ENCODE peak calls at places on chromosome 11, in five cellular contexts. One of them, this sample, is unnamed. For H3K27me3, the result is how much of the 10 kb centered on the place peaks cover.

GRCh38 chr11:13962562-13963168 is at the start of gene SPON1:
- DNase-seq in left ventricle myocardium inferior: peak
- DNase-seq in pancreas: peak
- DNase-seq in cardiac muscle cell: peak
- DNase-seq in ascending aorta: no peak
- DNase-seq in this sample: no peak

GRCh38 chr11:6233984-6234313 is 487 bp downstream of the FHIP1B start:
- DNase-seq in left ventricle myocardium inferior: no peak
- DNase-seq in pancreas: no peak
- DNase-seq in cardiac muscle cell: no peak
- DNase-seq in ascending aorta: no peak
- DNase-seq in this sample: no peak

GRCh38 chr11:65776710-65777141 is 4.0 kb downstream of the AP5B1 start:
- DNase-seq in left ventricle myocardium inferior: no peak
- DNase-seq in pancreas: peak
- DNase-seq in cardiac muscle cell: no peak
- DNase-seq in ascending aorta: no peak
- DNase-seq in this sample: no peak

GRCh38 chr11:97860237-97860636 is 1160.5 kb upstream of the CNTN5 start:
- DNase-seq in left ventricle myocardium inferior: no peak
- DNase-seq in pancreas: no peak
- DNase-seq in cardiac muscle cell: peak
- DNase-seq in ascending aorta: no peak
- DNase-seq in this sample: no peak

GRCh38 chr11:116984186-116984585 is 114.0 kb downstream of the SIK3 start:
- DNase-seq in left ventricle myocardium inferior: no peak
- DNase-seq in pancreas: no peak
- DNase-seq in cardiac muscle cell: peak
- DNase-seq in ascending aorta: no peak
- DNase-seq in this sample: no peak

GRCh38 chr11:9951714-9952275 is 287.9 kb downstream of the SWAP70 start:
- DNase-seq in left ventricle myocardium inferior: no peak
- DNase-seq in pancreas: no peak
- DNase-seq in cardiac muscle cell: peak
- DNase-seq in ascending aorta: no peak
- DNase-seq in this sample: no peak

GRCh38 chr11:1152316-1153104 is 5.2 kb upstream of the MUC5AC start:
- DNase-seq in left ventricle myocardium inferior: no peak
- DNase-seq in pancreas: peak
- DNase-seq in cardiac muscle cell: peak
- DNase-seq in ascending aorta: no peak
- DNase-seq in this sample: no peak

GRCh38 chr11:102306817-102307814 is 10.2 kb upstream of the BIRC3 start:
- DNase-seq in left ventricle myocardium inferior: no peak
- DNase-seq in pancreas: no peak
- DNase-seq in cardiac muscle cell: no peak
- DNase-seq in ascending aorta: no peak
- DNase-seq in this sample: no peak

GRCh38 chr11:107359701-107360100 is 97.9 kb downstream of the CWF19L2 start:
- DNase-seq in left ventricle myocardium inferior: no peak
- DNase-seq in pancreas: no peak
- DNase-seq in cardiac muscle cell: no peak
- DNase-seq in ascending aorta: no peak
- DNase-seq in this sample: no peak

GRCh38 chr11:76030973-76031590 is 175.2 kb downstream of the WNT11 start:
- DNase-seq in left ventricle myocardium inferior: no peak
- DNase-seq in pancreas: no peak
- DNase-seq in cardiac muscle cell: peak
- DNase-seq in ascending aorta: no peak
- DNase-seq in this sample: peak

GRCh38 chr11:35717043-35717442 is 54.5 kb downstream of the TRIM44 start:
- DNase-seq in left ventricle myocardium inferior: no peak
- DNase-seq in pancreas: no peak
- DNase-seq in cardiac muscle cell: no peak
- DNase-seq in ascending aorta: no peak
- DNase-seq in this sample: peak
- TF ChIP-seq CTCF in left ventricle myocardium inferior: no peak
- TF ChIP-seq CTCF in pancreas: no peak
- TF ChIP-seq CTCF in cardiac muscle cell: peak
- TF ChIP-seq CTCF in ascending aorta: no peak
- TF ChIP-seq CTCF in this sample: peak

GRCh38 chr11:48169259-48169658 is 47.4 kb upstream of the OR4B1 start:
- DNase-seq in left ventricle myocardium inferior: no peak
- DNase-seq in pancreas: no peak
- DNase-seq in cardiac muscle cell: no peak
- DNase-seq in ascending aorta: no peak
- DNase-seq in this sample: no peak

GRCh38 chr11:48170840-48171233 is 45.8 kb upstream of the OR4B1 start:
- DNase-seq in left ventricle myocardium inferior: no peak
- DNase-seq in pancreas: no peak
- DNase-seq in cardiac muscle cell: peak
- DNase-seq in ascending aorta: no peak
- DNase-seq in this sample: no peak

GRCh38 chr11:48168815-48169214 is 47.8 kb upstream of the OR4B1 start:
- DNase-seq in left ventricle myocardium inferior: no peak
- DNase-seq in pancreas: no peak
- DNase-seq in cardiac muscle cell: no peak
- DNase-seq in ascending aorta: no peak
- DNase-seq in this sample: no peak

GRCh38 chr11:48169706-48170105 is 46.9 kb upstream of the OR4B1 start:
- DNase-seq in left ventricle myocardium inferior: peak
- DNase-seq in pancreas: no peak
- DNase-seq in cardiac muscle cell: peak
- DNase-seq in ascending aorta: no peak
- DNase-seq in this sample: no peak

GRCh38 chr11:48170176-48170839 is 46.3 kb upstream of the OR4B1 start:
- DNase-seq in left ventricle myocardium inferior: peak
- DNase-seq in pancreas: no peak
- DNase-seq in cardiac muscle cell: peak
- DNase-seq in ascending aorta: no peak
- DNase-seq in this sample: no peak
- H3K27me3 ChIP-seq in left ventricle myocardium inferior: under half
- H3K27me3 ChIP-seq in pancreas: under half
- H3K27me3 ChIP-seq in cardiac muscle cell: under half
- H3K27me3 ChIP-seq in ascending aorta: under half
- H3K27me3 ChIP-seq in this sample: under half

DNA sequence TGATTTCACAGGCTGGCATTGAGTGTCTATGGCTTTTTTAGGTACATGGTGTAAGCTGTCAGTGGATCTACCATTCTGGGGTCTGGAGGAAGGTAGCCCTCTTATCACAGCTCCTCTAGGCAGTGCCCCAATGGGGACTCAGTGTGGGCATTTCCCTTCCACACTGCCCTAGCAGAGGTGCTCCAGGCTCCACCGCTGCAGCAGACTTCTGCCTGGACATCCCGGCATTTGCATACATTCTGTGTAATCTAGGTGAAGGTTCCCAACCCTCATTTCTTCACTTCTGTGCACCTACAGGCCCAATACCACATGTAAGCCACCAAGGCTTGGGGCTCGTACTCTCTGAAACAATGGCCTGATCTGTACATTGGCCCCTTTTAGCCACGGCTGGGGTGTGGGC is 78.3 kb downstream of the RNF169 start:
- DNase-seq in left ventricle myocardium inferior: no peak
- DNase-seq in pancreas: no peak
- DNase-seq in cardiac muscle cell: no peak
- DNase-seq in ascending aorta: no peak
- DNase-seq in this sample: no peak
- H3K4me3 ChIP-seq in left ventricle myocardium inferior: no peak
- H3K4me3 ChIP-seq in pancreas: no peak
- H3K4me3 ChIP-seq in cardiac muscle cell: no peak
- H3K4me3 ChIP-seq in ascending aorta: no peak
- H3K4me3 ChIP-seq in this sample: no peak

GRCh38 chr11:5203366-5203765 is 2.9 kb upstream of the OR51V1 start:
- DNase-seq in left ventricle myocardium inferior: no peak
- DNase-seq in pancreas: no peak
- DNase-seq in cardiac muscle cell: no peak
- DNase-seq in ascending aorta: no peak
- DNase-seq in this sample: no peak

GRCh38 chr11:5210376-5210885 is 9.9 kb upstream of the OR51V1 start:
- DNase-seq in left ventricle myocardium inferior: no peak
- DNase-seq in pancreas: no peak
- DNase-seq in cardiac muscle cell: no peak
- DNase-seq in ascending aorta: no peak
- DNase-seq in this sample: no peak

GRCh38 chr11:5200582-5200981 is at the start of gene OR51V1:
- DNase-seq in left ventricle myocardium inferior: no peak
- DNase-seq in pancreas: no peak
- DNase-seq in cardiac muscle cell: no peak
- DNase-seq in ascending aorta: no peak
- DNase-seq in this sample: no peak

DNA sequence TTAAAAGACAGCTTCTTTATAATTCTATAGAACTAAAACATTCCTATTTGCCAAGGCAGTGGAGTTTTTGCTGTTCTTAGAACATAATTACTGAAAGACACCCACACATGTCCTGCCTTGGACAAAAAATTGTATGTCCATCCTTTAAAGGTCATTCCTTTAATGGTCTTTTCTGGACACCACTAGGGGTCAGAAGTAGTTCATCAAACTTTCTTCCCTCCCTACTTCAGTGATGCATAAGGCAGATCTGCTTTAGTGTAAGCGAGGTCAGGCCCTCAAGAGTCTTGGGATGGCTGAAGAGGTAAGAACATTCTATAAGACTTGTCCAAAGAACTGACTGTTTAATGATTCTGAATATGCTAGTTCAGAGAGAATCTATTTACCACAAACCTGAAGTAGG is 4.3 kb upstream of the OR51V1 start:
- DNase-seq in left ventricle myocardium inferior: no peak
- DNase-seq in pancreas: no peak
- DNase-seq in cardiac muscle cell: peak
- DNase-seq in ascending aorta: no peak
- DNase-seq in this sample: no peak
- TF ChIP-seq CTCF in left ventricle myocardium inferior: peak
- TF ChIP-seq CTCF in pancreas: no peak
- TF ChIP-seq CTCF in cardiac muscle cell: peak
- TF ChIP-seq CTCF in ascending aorta: no peak
- TF ChIP-seq CTCF in this sample: peak

GRCh38 chr11:11659567-11660341 is 37.9 kb upstream of the GALNT18 start:
- DNase-seq in left ventricle myocardium inferior: no peak
- DNase-seq in pancreas: no peak
- DNase-seq in cardiac muscle cell: no peak
- DNase-seq in ascending aorta: no peak
- DNase-seq in this sample: no peak

GRCh38 chr11:11663907-11664306 is 42.1 kb upstream of the GALNT18 start:
- DNase-seq in left ventricle myocardium inferior: no peak
- DNase-seq in pancreas: no peak
- DNase-seq in cardiac muscle cell: no peak
- DNase-seq in ascending aorta: no peak
- DNase-seq in this sample: no peak

GRCh38 chr11:11661356-11662040 is 39.7 kb upstream of the GALNT18 start:
- DNase-seq in left ventricle myocardium inferior: no peak
- DNase-seq in pancreas: no peak
- DNase-seq in cardiac muscle cell: no peak
- DNase-seq in ascending aorta: no peak
- DNase-seq in this sample: no peak

GRCh38 chr11:11660351-11660750 is 38.5 kb upstream of the GALNT18 start:
- DNase-seq in left ventricle myocardium inferior: no peak
- DNase-seq in pancreas: no peak
- DNase-seq in cardiac muscle cell: no peak
- DNase-seq in ascending aorta: no peak
- DNase-seq in this sample: no peak

GRCh38 chr11:11662578-11662977 is 40.8 kb upstream of the GALNT18 start:
- DNase-seq in left ventricle myocardium inferior: no peak
- DNase-seq in pancreas: no peak
- DNase-seq in cardiac muscle cell: no peak
- DNase-seq in ascending aorta: no peak
- DNase-seq in this sample: no peak
- H3K27me3 ChIP-seq in left ventricle myocardium inferior: under half
- H3K27me3 ChIP-seq in pancreas: under half
- H3K27me3 ChIP-seq in cardiac muscle cell: under half
- H3K27me3 ChIP-seq in ascending aorta: under half
- H3K27me3 ChIP-seq in this sample: under half

GRCh38 chr11:85665756-85666155 is 827 bp upstream of the CREBZF start:
- DNase-seq in left ventricle myocardium inferior: no peak
- DNase-seq in pancreas: no peak
- DNase-seq in cardiac muscle cell: no peak
- DNase-seq in ascending aorta: no peak
- DNase-seq in this sample: no peak
- H3K4me3 ChIP-seq in left ventricle myocardium inferior: peak
- H3K4me3 ChIP-seq in pancreas: peak
- H3K4me3 ChIP-seq in cardiac muscle cell: no peak
- H3K4me3 ChIP-seq in ascending aorta: peak
- H3K4me3 ChIP-seq in this sample: no peak

GRCh38 chr11:83721286-83721685 is 435.1 kb upstream of the CCDC90B start:
- DNase-seq in left ventricle myocardium inferior: no peak
- DNase-seq in pancreas: no peak
- DNase-seq in cardiac muscle cell: no peak
- DNase-seq in ascending aorta: no peak
- DNase-seq in this sample: no peak
- TF ChIP-seq CTCF in left ventricle myocardium inferior: no peak
- TF ChIP-seq CTCF in pancreas: no peak
- TF ChIP-seq CTCF in cardiac muscle cell: no peak
- TF ChIP-seq CTCF in ascending aorta: no peak
- TF ChIP-seq CTCF in this sample: no peak

DNA sequence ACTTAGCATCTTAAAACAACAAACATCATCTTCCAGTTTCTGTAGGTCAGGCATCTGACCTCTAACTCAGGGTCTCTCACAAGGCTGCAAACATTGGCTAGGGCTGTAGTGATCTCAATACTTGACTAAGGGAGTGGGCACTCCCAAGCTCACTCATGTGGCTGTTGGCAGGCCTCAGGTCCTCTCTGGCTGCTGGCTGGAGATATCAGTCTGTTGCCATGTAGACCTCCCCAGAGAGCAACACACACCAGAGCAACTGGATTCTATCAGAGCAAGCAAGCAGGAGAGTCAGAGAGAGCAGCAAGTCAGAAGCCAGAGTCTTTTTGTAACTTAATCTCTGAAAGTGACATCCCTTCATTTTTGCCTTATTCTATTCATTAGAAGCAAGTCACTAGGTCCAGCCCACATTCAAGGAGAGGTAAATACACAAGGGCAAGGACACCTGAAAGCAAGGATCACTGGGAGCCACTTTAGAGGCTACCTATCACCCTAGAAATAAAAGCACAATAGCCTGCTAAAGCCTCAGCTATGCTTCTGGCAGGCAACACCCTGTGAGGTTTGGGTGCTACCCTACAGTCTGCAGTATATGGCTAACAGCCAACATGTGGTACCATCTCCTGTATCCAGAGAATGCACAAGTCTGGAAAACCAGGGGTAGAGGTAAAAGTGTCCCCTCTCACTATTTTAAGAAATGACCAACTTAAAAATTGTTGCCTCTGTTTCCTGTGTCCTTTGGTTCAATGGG is 33.5 kb upstream of the CD44 start:
- DNase-seq in left ventricle myocardium inferior: peak
- DNase-seq in pancreas: no peak
- DNase-seq in cardiac muscle cell: no peak
- DNase-seq in ascending aorta: peak
- DNase-seq in this sample: peak
- H3K27me3 ChIP-seq in left ventricle myocardium inferior: under half
- H3K27me3 ChIP-seq in pancreas: under half
- H3K27me3 ChIP-seq in cardiac muscle cell: under half
- H3K27me3 ChIP-seq in ascending aorta: under half
- H3K27me3 ChIP-seq in this sample: under half

This sample was measured in BE2C.